ENCODE peak calls at places on chromosome 2, in five cellular contexts. M is IMR-90, Z is AG04450, D is right lobe of liver, J is astrocyte of the spinal cord. P is an unnamed sample.

GRCh38 chr2:149463328-149464002 is 124.1 kb downstream of the MMADHC start:
- DNase-seq in M (no peak), Z (no peak), D (no peak), J (no peak), P (peak)

GRCh38 chr2:175449616-175450015 is 268.1 kb upstream of the ATP5MC3 start:
- DNase-seq in M (no peak), Z (no peak), D (no peak), J (no peak), P (no peak)

GRCh38 chr2:241788135-241788534 is 11.5 kb downstream of the GAL3ST2 start:
- DNase-seq in M (no peak), Z (no peak), D (no peak), J (no peak), P (no peak)

GRCh38 chr2:74632209-74632938 is 15.8 kb downstream of the M1AP start:
- DNase-seq in M (peak), Z (no peak), D (no peak), J (peak), P (peak)

GRCh38 chr2:129935118-129935517 is 44.3 kb upstream of the RAB6C start:
- DNase-seq in M (no peak), Z (no peak), D (no peak), J (no peak), P (no peak)

GRCh38 chr2:113282747-113283533 is 4.2 kb upstream of the PAX8 start:
- DNase-seq in M (peak), Z (no peak), D (peak), J (peak), P (no peak)

GRCh38 chr2:170689481-170689880 is 25.7 kb upstream of the SP5 start:
- DNase-seq in M (no peak), Z (no peak), D (no peak), J (no peak), P (no peak)

GRCh38 chr2:37870829-37871228 is 54.3 kb upstream of the RMDN2 start:
- DNase-seq in M (peak), Z (no peak), D (no peak), J (no peak), P (peak)

GRCh38 chr2:80303006-80303741 is 1.4 kb downstream of the LRRTM1 start:
- DNase-seq in M (no peak), Z (no peak), D (peak), J (no peak), P (no peak)

GRCh38 chr2:175931751-175932295 is 70.2 kb downstream of the LNPK start:
- DNase-seq in M (peak), Z (peak), D (no peak), J (peak), P (peak)

GRCh38 chr2:67650292-67651133 is 253.4 kb downstream of the ETAA1 start:
- DNase-seq in M (peak), Z (peak), D (peak), J (peak), P (peak)

GRCh38 chr2:75503048-75503607 is 57.6 kb downstream of the EVA1A start:
- DNase-seq in M (peak), Z (peak), D (no peak), J (peak), P (peak)

GRCh38 chr2:41966920-41967319 is 80.9 kb upstream of the PKDCC start:
- DNase-seq in M (no peak), Z (no peak), D (no peak), J (peak), P (peak)

DNA sequence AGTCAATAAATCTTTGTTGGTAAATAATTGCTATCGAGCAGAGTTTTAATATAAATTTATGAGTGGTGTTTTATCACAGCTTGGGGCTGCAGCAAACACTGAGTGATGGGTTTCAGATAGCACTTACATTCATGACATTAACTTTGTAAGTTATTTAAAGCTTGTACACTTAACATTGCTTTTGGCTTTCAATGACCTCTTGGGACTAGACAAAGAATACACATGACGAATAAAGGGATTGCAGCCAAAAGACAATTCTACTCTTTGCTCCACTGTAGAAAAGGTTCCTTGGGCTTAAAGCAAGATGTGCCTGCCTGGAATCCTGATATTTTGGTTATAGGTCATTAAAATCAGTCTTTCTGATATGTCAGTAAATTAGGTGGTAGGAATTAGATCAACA is 299.5 kb downstream of the GBX2 start:
- DNase-seq in M (no peak), Z (no peak), D (no peak), J (no peak), P (no peak)
- H3K4me3 ChIP-seq in M (no peak), Z (no peak), D (no peak), J (no peak), P (no peak)

DNA sequence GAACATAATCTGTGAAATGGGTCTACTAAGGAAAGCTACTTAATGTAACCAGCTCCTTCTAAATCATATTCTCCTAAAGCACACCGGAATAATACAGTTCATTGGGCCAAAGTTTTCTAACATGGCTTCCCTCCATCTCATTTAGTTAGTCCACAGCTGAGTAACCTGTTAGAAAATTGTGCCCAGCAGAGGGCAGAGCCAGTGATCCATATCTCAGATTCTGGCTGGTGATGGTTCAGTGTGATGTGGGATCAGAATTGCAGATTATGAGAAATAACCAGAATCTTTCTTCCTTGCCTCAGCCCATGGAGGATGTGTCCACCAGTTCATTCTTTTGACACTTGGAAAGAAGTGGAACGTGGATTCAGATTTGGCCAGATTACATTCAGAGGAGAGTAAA is 9.4 kb upstream of the CTLA4 start:
- DNase-seq in M (no peak), Z (no peak), D (no peak), J (no peak), P (no peak)
- TF ChIP-seq CTCF in M (no peak), Z (no peak), D (no peak), J (no peak), P (no peak)

DNA sequence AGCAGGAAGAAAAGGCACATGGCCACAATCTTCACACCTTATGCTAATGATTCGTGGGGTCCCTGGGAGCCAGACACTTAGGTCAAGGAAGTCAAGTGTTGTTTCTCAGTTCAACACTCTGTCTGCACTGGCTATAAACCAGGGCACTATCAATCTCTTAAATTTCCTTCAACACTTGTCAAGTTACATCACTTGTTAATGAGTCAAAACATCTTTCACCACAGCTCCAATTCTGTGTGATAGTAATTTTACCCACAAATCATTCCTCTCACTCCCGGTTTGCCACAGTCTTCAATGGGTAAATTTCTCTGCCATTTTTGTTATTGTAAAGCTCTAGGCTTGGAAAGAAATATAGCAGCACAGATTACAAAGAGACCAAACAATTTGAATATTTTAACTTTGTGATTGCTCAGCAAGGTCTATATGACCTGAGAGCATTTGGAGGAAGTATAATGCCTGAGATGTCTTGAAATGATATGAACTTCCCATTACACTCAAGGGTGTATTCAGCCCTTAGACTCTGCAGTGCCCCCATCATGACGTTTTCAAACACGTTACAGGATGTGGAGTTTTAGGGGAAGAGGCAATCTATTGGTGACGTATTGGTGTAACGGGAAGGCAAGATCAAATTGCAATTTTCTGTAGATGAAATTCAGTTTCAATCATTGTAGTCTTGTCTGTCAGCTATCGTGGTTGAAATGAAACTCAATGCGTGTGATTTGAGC is 78.7 kb downstream of the ICOS start:
- DNase-seq in M (no peak), Z (no peak), D (no peak), J (no peak), P (no peak)
- H3K4me3 ChIP-seq in M (no peak), Z (no peak), D (no peak), J (no peak), P (no peak)

DNA sequence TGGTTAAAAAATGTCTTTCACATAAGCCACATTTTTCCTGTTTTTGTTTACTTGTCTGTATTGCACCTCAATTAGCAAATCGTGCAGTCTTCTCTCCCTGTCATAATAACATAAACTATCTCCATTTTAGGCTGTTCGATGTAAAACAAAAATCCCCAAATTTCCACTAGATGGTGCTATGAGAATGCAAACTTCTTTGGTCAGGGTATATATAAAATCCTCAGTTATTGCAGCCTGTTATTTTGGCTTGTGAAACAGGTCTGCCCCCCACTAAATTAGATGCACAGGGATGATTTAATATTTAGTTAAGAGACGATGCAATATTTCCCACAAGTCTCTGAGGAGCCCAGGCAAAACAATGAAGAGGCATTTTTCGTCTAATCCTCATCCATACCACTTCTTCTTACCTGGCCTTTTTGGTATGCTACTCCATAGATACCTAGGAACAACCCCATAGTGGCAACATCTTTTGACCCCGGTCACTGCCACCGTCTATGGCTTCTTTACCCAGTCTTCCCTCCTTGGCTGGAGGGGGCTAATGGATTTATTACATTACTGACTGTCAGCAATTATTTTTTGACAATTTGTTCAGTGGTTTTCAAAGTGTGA is 117.3 kb upstream of the CWC22 start:
- DNase-seq in M (peak), Z (peak), D (no peak), J (peak), P (peak)
- TF ChIP-seq CTCF in M (peak), Z (peak), D (peak), J (peak), P (peak)